ENCODE peak calls at places on chromosomes 1 and 21, in ten cellular contexts. Y is activated naive CD4-positive, alpha-beta T cell treated with anti-CD3 and anti-CD28 coated beads, Interleukin-2, amount 10 ng/mL, durations not matched to agents 7 days and 5 days; B is stimulated activated CD8-positive, alpha-beta memory T cell treated with anti-CD3 and anti-CD28 coated beads, Interleukin-12 subunit alpha, Interleukin-12 subunit beta, amount 100 ng/mL, for 4 hours; N is mesenchymal stem cell; S is RCC 7860; W is IMR-90; U is activated CD8-positive, alpha-beta T cell treated with anti-CD3 and anti-CD28 coated beads for 36 hours; X is GF-D8; A is GM04504; I is putamen. C is an unnamed sample.

GRCh38 chr1:215568287-215568692 is 1.2 kb downstream of the KCTD3 start:
- DNase-seq in Y (no peak), N (peak), W (peak), I (peak), U (no peak), X (no peak), A (peak), S (no peak), B (no peak), C (no peak)

GRCh38 chr1:226674892-226675719 is 64.0 kb downstream of the ITPKB start:
- DNase-seq in S (no peak), B (peak), A (no peak), N (peak), W (no peak), X (peak), Y (peak), U (peak), I (no peak), C (no peak)

GRCh38 chr1:66705100-66705499 is 47.2 kb upstream of the DYNLT5 start:
- DNase-seq in B (no peak), S (no peak), U (no peak), W (no peak), Y (no peak), A (no peak), I (no peak), X (no peak), N (peak), C (no peak)

GRCh38 chr1:11374079-11374747 is 101.2 kb downstream of the UBIAD1 start:
- DNase-seq in I (no peak), S (no peak), N (peak), X (no peak), W (no peak), Y (peak), A (no peak), U (peak), B (no peak), C (no peak)

GRCh38 chr21:33855190-33855589 is 60.4 kb downstream of the ATP5PO start:
- DNase-seq in N (no peak), A (no peak), S (no peak), U (no peak), Y (no peak), B (no peak), W (no peak), I (no peak), X (no peak), C (no peak)

GRCh38 chr1:205016075-205016474 is 26.9 kb upstream of the CNTN2 start:
- DNase-seq in I (no peak), W (no peak), S (no peak), B (no peak), Y (no peak), N (no peak), A (no peak), U (no peak), X (no peak), C (no peak)

GRCh38 chr1:184789899-184790298 is 35.2 kb upstream of the EDEM3 start:
- DNase-seq in I (no peak), N (peak), Y (no peak), A (no peak), W (no peak), X (no peak), B (no peak), S (no peak), U (no peak), C (no peak)

GRCh38 chr1:17874665-17875064 is 119.5 kb downstream of the ACTL8 start:
- DNase-seq in U (no peak), W (peak), I (no peak), S (peak), B (no peak), N (peak), X (no peak), Y (no peak), A (peak), C (no peak)